ENCODE peak calls at places on chromosomes 5 and 9, in five cellular contexts. N is NCI-H82; Q is midbrain; P is Calu3; G is stimulated activated CD8-positive, alpha-beta memory T cell treated with anti-CD3 and anti-CD28 coated beads, Interleukin-4, amount 100 ng/mL, for 4 hours. K is an unnamed sample.

GRCh38 chr9:78032599-78033457 is 1.2 kb upstream of the GNAQ start:
- DNase-seq in P (no peak), G (no peak), N (no peak), Q (peak; percentile 62), K (peak; percentile 49)

GRCh38 chr5:176547811-176548210 is 1.3 kb upstream of the CDHR2 start:
- DNase-seq in P (no peak), N (no peak), Q (no peak), G (no peak), K (no peak)

GRCh38 chr5:83255268-83255667 is 177.9 kb downstream of the XRCC4 start:
- DNase-seq in Q (no peak), N (no peak), G (no peak), P (no peak), K (no peak)

GRCh38 chr5:113150221-113150620 is 173.6 kb downstream of the DCP2 start:
- DNase-seq in G (no peak), Q (no peak), P (no peak), N (no peak), K (no peak)

GRCh38 chr5:111676496-111676895 is 80.5 kb downstream of the NREP start:
- DNase-seq in P (no peak), G (no peak), N (no peak), Q (no peak), K (no peak)

GRCh38 chr5:124530916-124531315 is 215.5 kb downstream of the ZNF608 start:
- DNase-seq in G (no peak), P (no peak), N (no peak), Q (no peak), K (no peak)

GRCh38 chr5:149227168-149227826 is 44.4 kb upstream of the AFAP1L1 start:
- DNase-seq in N (peak; percentile 23), G (no peak), Q (no peak), P (peak; percentile 50), K (no peak)

GRCh38 chr5:132776077-132776931 is 735 bp downstream of the SEPTIN8 start:
- DNase-seq in Q (peak; percentile 61), N (peak; percentile 56), P (peak; percentile 43), G (no peak), K (peak; percentile 70)

GRCh38 chr5:179839328-179840256 is 18.9 kb downstream of the SQSTM1 start:
- DNase-seq in P (no peak), Q (no peak), G (no peak), N (no peak), K (no peak)

GRCh38 chr5:78920604-78921003 is 64.5 kb downstream of the ARSB start:
- DNase-seq in P (no peak), G (no peak), Q (no peak), N (no peak), K (peak; percentile 29)

GRCh38 chr9:114671605-114672004 is 10.4 kb downstream of the TEX48 start:
- DNase-seq in P (no peak), N (no peak), Q (no peak), G (no peak), K (no peak)

GRCh38 chr9:129571298-129572051 is 49.4 kb downstream of the C9orf50 start:
- DNase-seq in N (no peak), Q (no peak), P (no peak), G (no peak), K (no peak)

GRCh38 chr5:61758711-61759110 is 426.7 kb downstream of the ZSWIM6 start:
- DNase-seq in Q (no peak), P (no peak), G (no peak), N (no peak), K (no peak)

GRCh38 chr9:111429175-111429574 is 55.0 kb downstream of the ECPAS start:
- DNase-seq in P (no peak), N (no peak), G (no peak), Q (no peak), K (no peak)

GRCh38 chr9:135065804-135066203 is 21.7 kb upstream of the OLFM1 start:
- DNase-seq in G (no peak), P (no peak), Q (no peak), N (no peak), K (no peak)

GRCh38 chr9:99128133-99128406 is 23.2 kb downstream of the TGFBR1 start:
- DNase-seq in P (no peak), G (no peak), N (no peak), Q (no peak), K (no peak)

GRCh38 chr9:129570450-129571297 is 50.2 kb downstream of the C9orf50 start:
- DNase-seq in G (no peak), Q (peak; percentile 54), P (peak; percentile 31), N (peak; percentile 39), K (peak; percentile 75)

GRCh38 chr9:5529683-5530221 is 19.4 kb downstream of the PDCD1LG2 start:
- DNase-seq in P (no peak), G (no peak), Q (no peak), N (no peak), K (no peak)

GRCh38 chr9:96084289-96084688 is 208.8 kb downstream of the ERCC6L2 start:
- DNase-seq in G (no peak), Q (no peak), N (no peak), P (no peak), K (peak; percentile 69)

GRCh38 chr9:69085523-69086283 is 50.2 kb downstream of the FXN start:
- DNase-seq in G (no peak), Q (no peak), N (no peak), P (no peak), K (no peak)

GRCh38 chr5:114176356-114176755 is 185.5 kb upstream of the KCNN2 start:
- DNase-seq in Q (no peak), P (no peak), G (no peak), N (no peak), K (no peak)

GRCh38 chr5:137689306-137689705 is 46.6 kb downstream of the KLHL3 start:
- DNase-seq in G (no peak), Q (no peak), N (no peak), P (no peak), K (no peak)

GRCh38 chr9:135282001-135282731 is 194.7 kb downstream of the OLFM1 start:
- DNase-seq in G (no peak), P (peak; percentile 77), Q (peak; percentile 74), N (peak; percentile 73), K (no peak)

GRCh38 chr5:10283927-10284635 is 23.6 kb downstream of the CMBL start:
- DNase-seq in N (peak; percentile 74), P (peak; percentile 89), Q (peak; percentile 89), G (peak; percentile 65), K (peak; percentile 82)

GRCh38 chr5:59712836-59713487 is 180.6 kb downstream of the PDE4D start:
- DNase-seq in G (no peak), Q (no peak), P (no peak), N (peak; percentile 37), K (peak; percentile 14)

GRCh38 chr9:131330814-131331600 is 41.5 kb downstream of the PLPP7 start:
- DNase-seq in Q (no peak), N (peak; percentile 80), G (no peak), P (no peak), K (peak; percentile 48)

GRCh38 chr9:124020520-124021384 is 9.2 kb downstream of the LHX2 start:
- DNase-seq in P (no peak), G (no peak), N (no peak), Q (no peak), K (no peak)

GRCh38 chr5:95631991-95632675 is 12.2 kb downstream of the GPR150 start:
- DNase-seq in N (no peak), G (peak; percentile 46), Q (no peak), P (no peak), K (no peak)

GRCh38 chr5:119332978-119333401 is 22.8 kb upstream of the TNFAIP8 start:
- DNase-seq in P (no peak), N (no peak), Q (no peak), G (no peak), K (no peak)

GRCh38 chr5:59943721-59944120 is 50.2 kb upstream of the PDE4D start:
- DNase-seq in G (no peak), Q (no peak), P (no peak), N (no peak), K (no peak)

GRCh38 chr9:122058707-122059106 is 34.4 kb downstream of the TTLL11 start:
- DNase-seq in Q (no peak), N (peak; percentile 99), G (no peak), P (no peak), K (peak; percentile 73)

GRCh38 chr9:92973700-92974099 is 26.4 kb downstream of the FGD3 start:
- DNase-seq in P (no peak), N (no peak), G (no peak), Q (no peak), K (no peak)

GRCh38 chr5:160173-160510 is 31.2 kb upstream of the LRRC14B start:
- DNase-seq in P (no peak), N (no peak), Q (no peak), G (no peak), K (no peak)

GRCh38 chr5:158903006-158903405 is 196.7 kb downstream of the EBF1 start:
- DNase-seq in G (no peak), Q (no peak), N (peak; percentile 64), P (no peak), K (no peak)

GRCh38 chr9:137492464-137493162 is 33.5 kb upstream of the NSMF start:
- DNase-seq in P (no peak), N (peak; percentile 70), Q (no peak), G (no peak), K (no peak)

GRCh38 chr5:4480528-4481404 is 659.4 kb upstream of the ADAMTS16 start:
- DNase-seq in P (no peak), N (peak; percentile 49), G (no peak), Q (no peak), K (no peak)

GRCh38 chr9:111632051-111632450 is 917 bp downstream of the DNAJC25 start:
- DNase-seq in N (peak; percentile 16), P (no peak), Q (no peak), G (no peak), K (no peak)

GRCh38 chr5:69030663-69031062 is 63.2 kb upstream of the SLC30A5 start:
- DNase-seq in P (no peak), G (no peak), N (no peak), Q (peak; percentile 49), K (peak; percentile 55)

GRCh38 chr5:108642170-108642906 is 105.4 kb upstream of the FER start:
- DNase-seq in P (peak; percentile 82), Q (peak; percentile 65), G (peak; percentile 7), N (peak; percentile 83), K (peak; percentile 85)